ENCODE peak calls at places on chromosome 3, in ten cellular contexts. D is brain microvascular endothelial cell, X is left lung, U is stomach, F is GM23338, I is H9, K is uterus, J is vagina, Q is heart left ventricle, V is IMR-90. Y is an unnamed sample.

GRCh38 chr3:105518806-105519418 is 152.2 kb downstream of the ALCAM start:
- DNase-seq in X (no peak), D (peak), K (no peak), U (no peak), J (no peak), Q (no peak), F (peak), V (peak), I (no peak), Y (peak)

GRCh38 chr3:78050276-78051080 is 1010.6 kb downstream of the ROBO2 start:
- DNase-seq in X (no peak), U (no peak), I (no peak), Q (no peak), K (no peak), V (peak), F (no peak), J (no peak), D (no peak), Y (no peak)

GRCh38 chr3:42493126-42493797 is 9.2 kb upstream of the VIPR1 start:
- DNase-seq in D (no peak), X (no peak), K (no peak), Q (no peak), F (no peak), U (peak), J (peak), V (no peak), I (peak), Y (no peak)

GRCh38 chr3:150588027-150588830 is 14.9 kb upstream of the SELENOT start:
- DNase-seq in F (no peak), D (no peak), X (peak), K (no peak), U (no peak), V (no peak), Q (peak), I (no peak), J (no peak), Y (peak)

GRCh38 chr3:8405144-8405543 is 96.5 kb upstream of the LMCD1 start:
- DNase-seq in Q (no peak), U (no peak), K (no peak), V (no peak), F (no peak), I (no peak), J (no peak), D (no peak), X (no peak), Y (no peak)

GRCh38 chr3:104102386-104102785 is 1264.3 kb upstream of the ALCAM start:
- DNase-seq in J (no peak), K (no peak), D (peak), X (no peak), F (peak), I (peak), Q (no peak), V (peak), U (no peak), Y (peak)

GRCh38 chr3:63914312-63914711 is 2.1 kb upstream of the SCAANT1 start:
- DNase-seq in K (peak), F (no peak), V (peak), U (peak), Q (no peak), J (no peak), I (no peak), D (no peak), X (no peak), Y (peak)

GRCh38 chr3:127999509-128000106 is 52.6 kb upstream of the SEC61A1 start:
- DNase-seq in K (no peak), X (no peak), U (no peak), J (no peak), D (no peak), F (no peak), V (no peak), I (no peak), Q (no peak), Y (no peak)

GRCh38 chr3:47283596-47284364 is 1.0 kb downstream of the KLHL18 start:
- DNase-seq in U (no peak), Q (peak), X (no peak), V (no peak), D (no peak), J (no peak), K (no peak), I (peak), F (peak), Y (peak)

GRCh38 chr3:61560452-61561373 is 658 bp upstream of the PTPRG start:
- DNase-seq in I (peak), D (peak), V (peak), J (peak), X (peak), F (peak), K (peak), Q (peak), U (peak), Y (peak)

GRCh38 chr3:46705022-46705530 is 3.9 kb downstream of the TMIE start:
- DNase-seq in X (peak), Q (peak), J (no peak), I (peak), V (peak), K (peak), D (peak), U (peak), F (peak), Y (peak)

GRCh38 chr3:156816794-156817741 is 9.1 kb upstream of the LEKR1 start:
- DNase-seq in J (no peak), U (peak), X (peak), K (peak), F (peak), I (peak), V (peak), D (peak), Q (peak), Y (peak)

GRCh38 chr3:187507266-187507665 is 139.1 kb downstream of the RTP4 start:
- DNase-seq in Q (no peak), K (no peak), F (no peak), V (no peak), U (no peak), D (no peak), I (no peak), X (no peak), J (no peak), Y (no peak)

GRCh38 chr3:8840556-8840955 is 71.1 kb upstream of the OXTR start:
- DNase-seq in I (no peak), K (no peak), U (no peak), D (peak), J (peak), Q (no peak), X (no peak), F (no peak), V (peak), Y (no peak)

GRCh38 chr3:132641837-132642538 is 17.6 kb downstream of the ACAD11 start:
- DNase-seq in X (no peak), V (peak), K (no peak), U (no peak), I (no peak), F (peak), D (no peak), Q (no peak), J (no peak), Y (no peak)

GRCh38 chr3:141561426-141562034 is 74.7 kb downstream of the RASA2 start:
- DNase-seq in X (no peak), D (peak), K (peak), U (no peak), I (no peak), J (no peak), V (peak), F (peak), Q (no peak), Y (peak)

GRCh38 chr3:65401359-65401810 is 637.3 kb downstream of the MAGI1 start:
- DNase-seq in J (no peak), U (no peak), F (peak), K (no peak), D (no peak), X (no peak), V (no peak), Q (no peak), I (peak), Y (no peak)

GRCh38 chr3:23749589-23749988 is 56.2 kb upstream of the UBE2E1 start:
- DNase-seq in X (no peak), Q (no peak), F (no peak), I (no peak), D (no peak), U (no peak), K (no peak), V (no peak), J (no peak), Y (no peak)

GRCh38 chr3:22660076-22660475 is 543.1 kb upstream of the UBE2E2 start:
- DNase-seq in J (no peak), Q (no peak), F (no peak), D (no peak), X (no peak), I (no peak), V (no peak), U (no peak), K (no peak), Y (no peak)

GRCh38 chr3:53709256-53709655 is 137.0 kb downstream of the CHDH start:
- DNase-seq in J (peak), D (no peak), K (no peak), V (no peak), I (peak), X (no peak), F (no peak), U (peak), Q (no peak), Y (no peak)

GRCh38 chr3:139122221-139122581 is 77.5 kb upstream of the PRR23C start:
- DNase-seq in I (no peak), J (peak), F (no peak), Q (no peak), K (peak), X (no peak), D (no peak), V (peak), U (no peak), Y (no peak)

GRCh38 chr3:41900265-41900664 is 61.6 kb downstream of the ULK4 start:
- DNase-seq in U (no peak), Q (no peak), V (peak), X (no peak), K (no peak), D (peak), J (no peak), I (no peak), F (no peak), Y (peak)

GRCh38 chr3:117200962-117201361 is 491.4 kb downstream of the TUSC7 start:
- DNase-seq in X (no peak), F (no peak), I (no peak), D (no peak), J (no peak), Q (no peak), K (no peak), V (no peak), U (no peak), Y (no peak)

GRCh38 chr3:196163687-196164493 is 47.3 kb downstream of the ZDHHC19 start:
- DNase-seq in Q (no peak), F (no peak), U (no peak), J (no peak), D (no peak), V (no peak), K (no peak), X (peak), I (no peak), Y (no peak)

GRCh38 chr3:183285318-183285717 is 32.3 kb downstream of the B3GNT5 start:
- DNase-seq in D (no peak), X (no peak), F (no peak), J (no peak), Q (no peak), U (no peak), I (no peak), K (no peak), V (no peak), Y (no peak)

GRCh38 chr3:183285828-183286457 is 32.9 kb downstream of the B3GNT5 start:
- DNase-seq in V (peak), X (peak), I (peak), D (peak), J (peak), F (no peak), Q (peak), K (peak), U (peak), Y (peak)

GRCh38 chr3:183283886-183284285 is 30.8 kb downstream of the B3GNT5 start:
- DNase-seq in F (no peak), D (no peak), J (no peak), Q (no peak), U (no peak), V (peak), I (no peak), X (no peak), K (no peak), Y (no peak)

GRCh38 chr3:183287301-183287971 is 34.4 kb downstream of the B3GNT5 start:
- DNase-seq in J (no peak), F (no peak), V (peak), D (peak), U (no peak), X (no peak), K (peak), Q (no peak), I (no peak), Y (no peak)

GRCh38 chr3:183284570-183284969 is 31.5 kb downstream of the B3GNT5 start:
- DNase-seq in U (no peak), J (no peak), D (no peak), F (no peak), X (no peak), V (no peak), I (no peak), K (no peak), Q (no peak), Y (no peak)
- H3K27ac ChIP-seq in U (no peak), J (peak), D (peak), F (no peak), X (no peak), V (no peak), I (no peak), K (peak), Q (peak), Y (no peak)

DNA sequence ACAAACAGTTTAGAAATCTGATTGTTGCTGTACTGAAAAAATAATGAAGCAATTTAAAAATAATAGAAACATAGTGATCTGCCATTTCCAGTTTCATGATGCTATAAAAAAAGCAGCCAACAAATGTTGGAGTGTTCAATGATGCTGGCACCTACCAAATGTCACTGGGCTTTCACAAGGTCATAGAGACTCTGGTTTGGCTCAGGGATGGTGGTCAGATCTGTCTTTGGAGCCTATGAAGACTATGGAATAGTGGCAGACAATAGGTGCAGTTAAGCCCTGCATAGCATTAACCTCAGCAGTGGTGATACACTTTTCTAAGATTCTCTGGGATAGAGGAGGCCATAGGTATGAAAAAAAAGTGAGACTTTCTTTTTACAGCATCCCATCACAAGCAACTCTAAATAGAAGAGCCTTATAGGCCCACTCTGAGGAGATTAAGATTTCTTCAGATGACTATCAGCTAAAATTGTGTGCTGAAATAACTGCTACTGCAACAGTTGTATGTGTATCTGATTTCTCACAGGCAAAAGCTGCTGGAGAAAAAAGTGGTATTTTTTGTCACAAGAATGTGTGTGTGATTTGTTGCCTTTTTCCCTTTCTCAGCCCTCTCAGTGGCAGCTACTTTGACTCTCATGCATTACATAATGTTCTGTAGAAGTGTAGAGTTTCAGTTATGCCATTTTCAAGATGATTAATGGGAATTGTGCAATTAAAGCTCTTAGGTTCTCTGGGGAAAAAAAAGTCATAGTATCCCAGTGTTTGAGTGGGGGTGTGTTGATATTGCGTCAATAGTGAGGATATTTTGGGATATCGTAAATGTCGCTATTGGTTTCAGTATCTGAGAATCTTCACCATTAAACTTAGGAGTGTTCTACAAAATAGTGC is 137.4 kb downstream of the MBNL1 start:
- DNase-seq in V (peak), I (no peak), X (no peak), F (no peak), D (peak), J (no peak), U (no peak), K (peak), Q (no peak), Y (no peak)
- H3K27ac ChIP-seq in V (peak), I (no peak), X (peak), F (no peak), D (peak), J (peak), U (peak), K (peak), Q (peak), Y (peak)

DNA sequence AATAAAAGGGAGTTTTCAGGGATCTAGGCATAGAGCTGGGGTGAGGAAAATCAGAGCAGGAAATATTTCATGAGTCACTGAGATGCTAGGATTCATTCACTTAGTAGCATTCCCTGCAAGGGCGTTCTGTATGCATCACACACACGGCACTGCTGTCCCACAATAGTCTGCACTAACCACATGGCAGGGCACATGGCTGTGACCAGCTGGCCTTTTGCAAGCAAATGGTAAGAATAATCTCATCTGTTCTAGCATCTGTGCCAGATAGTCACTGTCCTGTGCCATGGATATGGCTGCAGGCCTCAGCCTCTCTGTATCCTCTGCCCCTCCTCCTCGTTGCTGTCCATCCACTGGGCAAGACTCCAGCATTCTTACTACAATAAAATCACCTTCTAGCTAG is 37.8 kb downstream of the BOC start:
- DNase-seq in I (no peak), J (no peak), Q (no peak), F (no peak), U (no peak), D (peak), X (no peak), V (peak), K (peak), Y (no peak)
- H3K27ac ChIP-seq in I (no peak), J (peak), Q (peak), F (no peak), U (peak), D (no peak), X (no peak), V (no peak), K (peak), Y (peak)

DNA sequence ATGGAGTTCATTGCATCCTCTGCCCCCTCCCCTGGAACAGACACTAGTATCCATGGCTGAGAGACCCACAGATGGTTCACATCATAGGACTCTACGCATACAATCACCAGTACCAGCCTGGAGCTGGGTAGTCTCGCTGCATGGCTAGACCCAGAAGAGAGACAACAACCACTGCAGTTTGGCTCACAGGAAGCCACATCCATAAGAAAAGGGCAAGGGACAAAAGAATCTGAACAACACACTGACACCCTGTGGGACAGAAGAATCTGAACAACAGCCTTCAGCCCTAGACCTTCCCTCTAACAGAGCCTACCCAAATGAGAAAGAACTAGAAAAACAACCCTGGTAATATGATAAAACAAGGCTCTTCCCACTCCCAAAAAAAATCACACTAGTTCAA is 479.3 kb downstream of the RAP2B start:
- DNase-seq in I (peak), V (no peak), Q (no peak), X (no peak), D (no peak), J (no peak), U (no peak), F (peak), K (no peak), Y (no peak)
- H3K27ac ChIP-seq in I (peak), V (no peak), Q (no peak), X (no peak), D (no peak), J (no peak), U (no peak), F (peak), K (no peak), Y (no peak)

GRCh38 chr3:40366203-40367162 is 20.5 kb upstream of the ENTPD3 start:
- DNase-seq in U (no peak), F (no peak), V (peak), Q (no peak), I (no peak), K (no peak), J (no peak), D (no peak), X (no peak), Y (no peak)

GRCh38 chr3:40358454-40358853 is 28.5 kb upstream of the ENTPD3 start:
- DNase-seq in U (no peak), I (no peak), J (no peak), V (no peak), D (no peak), X (no peak), K (no peak), Q (no peak), F (no peak), Y (no peak)

GRCh38 chr3:40363681-40364080 is 23.3 kb upstream of the ENTPD3 start:
- DNase-seq in F (no peak), D (no peak), V (no peak), K (no peak), U (no peak), Q (no peak), J (no peak), X (no peak), I (no peak), Y (no peak)
- H3K27ac ChIP-seq in F (no peak), D (no peak), V (no peak), K (no peak), U (no peak), Q (no peak), J (no peak), X (no peak), I (no peak), Y (no peak)

DNA sequence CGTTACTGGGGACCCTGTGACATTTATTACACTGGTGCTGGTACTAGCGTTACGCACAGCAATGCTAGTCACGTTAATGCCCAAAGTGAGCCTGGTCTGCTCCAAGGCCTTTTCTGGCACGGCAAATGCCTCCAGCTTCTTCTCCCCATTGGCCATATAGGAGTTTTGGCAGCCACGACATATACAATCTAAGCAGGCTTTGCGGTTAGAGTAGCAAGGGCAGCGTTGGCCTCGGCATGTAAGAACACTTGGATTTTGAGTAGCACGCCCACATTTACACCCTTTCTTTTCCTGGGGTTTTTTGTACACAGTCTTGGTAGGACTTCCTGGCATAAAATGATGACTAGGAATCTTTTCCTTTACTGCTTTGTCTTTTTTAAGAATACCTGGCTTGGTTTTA is 44.9 kb downstream of the MSL2 start:
- DNase-seq in X (no peak), K (no peak), U (no peak), V (no peak), D (no peak), J (no peak), I (no peak), Q (no peak), F (no peak), Y (no peak)
- H3K27ac ChIP-seq in X (no peak), K (no peak), U (no peak), V (no peak), D (no peak), J (no peak), I (no peak), Q (no peak), F (no peak), Y (no peak)

GRCh38 chr3:59774613-59775012 is 724.8 kb upstream of the CFAP20DC start:
- DNase-seq in D (peak), I (no peak), U (no peak), J (no peak), Q (no peak), X (no peak), K (peak), F (no peak), V (peak), Y (no peak)

GRCh38 chr3:59775781-59776270 is 726.0 kb upstream of the CFAP20DC start:
- DNase-seq in K (no peak), Q (no peak), U (no peak), I (no peak), V (no peak), F (no peak), X (no peak), D (no peak), J (no peak), Y (no peak)

GRCh38 chr3:59775106-59775505 is 725.3 kb upstream of the CFAP20DC start:
- DNase-seq in K (no peak), V (peak), Q (no peak), X (no peak), J (no peak), I (no peak), F (no peak), D (no peak), U (no peak), Y (no peak)

GRCh38 chr3:59772416-59773408 is 722.9 kb upstream of the CFAP20DC start:
- DNase-seq in I (no peak), V (no peak), F (no peak), K (no peak), X (no peak), D (no peak), U (no peak), Q (no peak), J (no peak), Y (no peak)

GRCh38 chr3:59773970-59774369 is 724.1 kb upstream of the CFAP20DC start:
- DNase-seq in F (no peak), Q (no peak), U (no peak), D (no peak), V (no peak), K (no peak), J (no peak), I (no peak), X (no peak), Y (no peak)
- H3K27ac ChIP-seq in F (no peak), Q (no peak), U (no peak), D (no peak), V (peak), K (peak), J (no peak), I (no peak), X (no peak), Y (no peak)